ENCODE peak calls at places on chromosomes 4 and X, in seven cellular contexts. H is AG10803, T is cardiac muscle cell, J is Calu3, X is GM13977, O is choroid plexus epithelial cell, B is fibroblast of pulmonary artery. R is an unnamed sample.

GRCh38 chr4:11149612-11150259 is 279.0 kb downstream of the HS3ST1 start:
- DNase-seq in H (no peak), T (no peak), J (no peak), X (no peak), O (no peak), B (no peak), R (no peak)

GRCh38 chr4:112664611-112665010 is 27.7 kb downstream of the LARP7 start:
- DNase-seq in H (peak), T (no peak), J (no peak), X (no peak), O (no peak), B (no peak), R (no peak)

GRCh38 chrX:42934020-42934701 is 156.2 kb upstream of the PPP1R2C start:
- DNase-seq in H (no peak), T (peak), J (no peak), X (peak), O (peak), B (no peak), R (no peak)

GRCh38 chr4:10623241-10623640 is 61.3 kb downstream of the CLNK start:
- DNase-seq in H (no peak), T (no peak), J (no peak), X (no peak), O (peak), B (no peak), R (no peak)

GRCh38 chrX:68249401-68249831 is 183.9 kb downstream of the OPHN1 start:
- DNase-seq in H (no peak), T (no peak), J (no peak), X (no peak), O (no peak), B (peak), R (no peak)

GRCh38 chr4:80005863-80006262 is 67.2 kb downstream of the ANTXR2 start:
- DNase-seq in H (no peak), T (no peak), J (no peak), X (no peak), O (peak), B (peak), R (no peak)

GRCh38 chrX:72243472-72243871 is 4.6 kb upstream of the ERCC6L start:
- DNase-seq in H (peak), T (peak), J (no peak), X (no peak), O (peak), B (peak), R (no peak)

GRCh38 chr4:13570916-13571315 is 26.6 kb upstream of the NKX3-2 start:
- DNase-seq in H (peak), T (peak), J (no peak), X (no peak), O (no peak), B (no peak), R (no peak)

GRCh38 chrX:34338046-34338445 is 205.9 kb upstream of the FAM47A start:
- DNase-seq in H (no peak), T (no peak), J (no peak), X (no peak), O (no peak), B (no peak), R (no peak)

GRCh38 chr4:168475745-168476144 is 4.5 kb downstream of the DDX60L start:
- DNase-seq in H (no peak), T (peak), J (no peak), X (no peak), O (peak), B (no peak), R (no peak)

GRCh38 chr4:1720163-1720983 is 750 bp downstream of the TMEM129 start:
- DNase-seq in H (peak), T (peak), J (peak), X (peak), O (peak), B (peak), R (no peak)
- TF ChIP-seq CTCF in H (no peak), T (no peak), J (no peak), X (peak), O (no peak), B (no peak), R (no peak)

DNA sequence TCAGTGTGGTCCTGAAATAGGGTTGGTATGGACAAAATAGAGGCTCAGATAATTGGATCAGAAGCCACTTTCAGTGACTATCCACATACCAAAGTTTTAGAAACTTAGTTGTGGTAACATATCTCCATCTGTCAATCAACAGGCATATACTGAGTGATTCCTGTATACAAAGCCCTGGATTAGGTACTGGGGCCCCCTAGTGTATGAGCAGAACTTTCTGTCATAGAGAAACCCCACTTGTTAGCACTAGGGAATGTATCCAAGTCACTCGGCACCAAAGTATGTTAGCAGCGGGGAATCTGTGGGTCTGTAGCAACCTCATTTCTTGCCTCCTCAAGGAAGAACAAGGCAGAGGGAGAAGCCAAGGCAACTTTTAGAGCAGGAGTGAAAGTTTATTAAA is 50.7 kb downstream of the MAP7D3 start:
- DNase-seq in H (peak), T (peak), J (peak), X (peak), O (peak), B (no peak), R (no peak)
- TF ChIP-seq CTCF in H (peak), T (peak), J (no peak), X (peak), O (peak), B (peak), R (no peak)

GRCh38 chrX:153471663-153472280 is 1.4 kb upstream of the HAUS7 start:
- DNase-seq in H (peak), T (peak), J (no peak), X (no peak), O (no peak), B (no peak), R (no peak)

GRCh38 chrX:153468008-153468580 is 2.3 kb downstream of the HAUS7 start:
- DNase-seq in H (peak), T (no peak), J (no peak), X (no peak), O (no peak), B (no peak), R (no peak)

GRCh38 chrX:153470411-153471363 is at the start of gene HAUS7:
- DNase-seq in H (peak), T (peak), J (peak), X (peak), O (peak), B (peak), R (peak)

GRCh38 chrX:153473126-153473525 is 2.8 kb upstream of the HAUS7 start:
- DNase-seq in H (no peak), T (no peak), J (no peak), X (no peak), O (no peak), B (no peak), R (no peak)

DNA sequence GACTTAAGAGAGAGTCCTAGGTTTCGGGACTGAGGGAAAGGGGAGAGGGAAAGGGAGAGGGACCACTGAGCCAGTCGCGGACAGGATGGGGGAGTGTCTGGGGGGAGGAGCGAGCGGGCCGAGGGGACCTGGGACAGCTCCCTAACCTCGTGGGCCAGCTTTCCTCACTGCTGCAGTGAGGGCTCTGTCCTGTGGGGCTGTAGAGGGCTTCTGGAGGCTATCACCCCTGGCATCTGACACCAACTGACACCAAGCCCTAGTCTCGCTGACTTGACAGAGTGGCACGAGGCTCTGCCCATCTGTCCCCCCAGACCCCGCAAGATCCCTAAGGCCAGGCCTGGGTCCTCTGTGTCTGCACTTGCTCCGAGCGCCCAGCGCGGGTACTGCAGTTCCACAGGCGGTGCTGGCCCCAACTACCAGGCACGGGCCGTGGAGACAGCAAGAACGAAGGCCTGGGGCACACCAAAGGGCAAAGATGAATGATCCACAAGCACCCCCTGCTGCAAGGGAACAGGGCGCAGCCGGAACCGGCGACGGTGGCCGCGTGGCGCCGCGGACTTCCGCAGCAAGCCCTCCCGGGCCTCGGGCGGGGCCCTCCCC is 465 bp downstream of the HAUS7 start:
- DNase-seq in H (peak), T (peak), J (peak), X (no peak), O (peak), B (peak), R (no peak)
- TF ChIP-seq CTCF in H (no peak), T (peak), J (peak), X (no peak), O (peak), B (peak), R (no peak)

GRCh38 chr4:8331567-8331955 is 62.0 kb downstream of the HTRA3 start:
- DNase-seq in H (no peak), T (no peak), J (no peak), X (no peak), O (no peak), B (no peak), R (no peak)

GRCh38 chr4:8329859-8330761 is 60.6 kb downstream of the HTRA3 start:
- DNase-seq in H (no peak), T (no peak), J (no peak), X (no peak), O (no peak), B (no peak), R (no peak)

GRCh38 chr4:8329560-8329858 is 60.0 kb downstream of the HTRA3 start:
- DNase-seq in H (no peak), T (no peak), J (no peak), X (no peak), O (no peak), B (no peak), R (no peak)

GRCh38 chr4:8332038-8332857 is 62.7 kb downstream of the HTRA3 start:
- DNase-seq in H (no peak), T (no peak), J (no peak), X (no peak), O (no peak), B (no peak), R (no peak)

DNA sequence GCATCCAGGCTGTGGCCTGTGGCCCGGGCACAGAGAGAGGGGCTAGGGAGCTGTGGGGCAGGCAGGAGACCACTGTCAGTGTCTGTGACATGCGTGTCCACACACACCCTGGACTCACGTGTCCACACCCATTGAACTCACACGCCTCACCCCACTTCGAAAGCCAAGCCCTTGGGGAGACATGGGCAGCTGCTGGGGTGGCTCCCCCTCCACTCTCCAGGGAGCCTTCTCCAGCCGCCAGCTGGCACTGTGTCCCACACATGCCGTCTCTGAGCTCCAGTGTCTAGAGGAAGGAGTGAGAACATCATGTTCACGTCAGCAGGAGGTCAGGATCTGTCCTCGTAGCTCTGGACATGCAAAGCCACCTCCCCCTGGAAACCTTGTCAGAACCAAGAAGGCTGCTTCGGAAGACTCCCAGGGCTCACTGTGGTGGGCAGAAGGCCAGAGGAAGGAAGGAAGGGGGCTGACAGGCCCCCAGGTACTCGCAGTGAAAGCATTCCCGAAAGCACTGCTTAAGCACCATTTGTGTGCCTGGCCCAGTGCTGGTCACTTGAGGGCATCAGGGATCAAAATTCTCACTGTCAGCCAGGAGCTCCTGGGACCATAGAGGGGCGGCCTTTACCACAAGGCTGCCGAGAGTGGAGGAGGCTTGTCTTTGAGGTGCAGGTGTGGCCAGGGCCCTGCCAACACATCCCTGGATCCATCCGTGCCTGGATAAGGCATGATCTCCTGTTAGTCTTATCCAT is 61.4 kb downstream of the HTRA3 start:
- DNase-seq in H (peak), T (peak), J (no peak), X (no peak), O (peak), B (peak), R (no peak)
- TF ChIP-seq CTCF in H (no peak), T (no peak), J (no peak), X (no peak), O (peak), B (no peak), R (no peak)

GRCh38 chr4:86910820-86911684 is 18.8 kb upstream of the C4orf36 start:
- DNase-seq in H (no peak), T (peak), J (no peak), X (no peak), O (peak), B (peak), R (no peak)

GRCh38 chr4:86909945-86910344 is 17.7 kb upstream of the C4orf36 start:
- DNase-seq in H (no peak), T (no peak), J (no peak), X (no peak), O (no peak), B (no peak), R (no peak)

GRCh38 chr4:86909540-86909939 is 17.3 kb upstream of the C4orf36 start:
- DNase-seq in H (no peak), T (no peak), J (no peak), X (no peak), O (no peak), B (no peak), R (no peak)

DNA sequence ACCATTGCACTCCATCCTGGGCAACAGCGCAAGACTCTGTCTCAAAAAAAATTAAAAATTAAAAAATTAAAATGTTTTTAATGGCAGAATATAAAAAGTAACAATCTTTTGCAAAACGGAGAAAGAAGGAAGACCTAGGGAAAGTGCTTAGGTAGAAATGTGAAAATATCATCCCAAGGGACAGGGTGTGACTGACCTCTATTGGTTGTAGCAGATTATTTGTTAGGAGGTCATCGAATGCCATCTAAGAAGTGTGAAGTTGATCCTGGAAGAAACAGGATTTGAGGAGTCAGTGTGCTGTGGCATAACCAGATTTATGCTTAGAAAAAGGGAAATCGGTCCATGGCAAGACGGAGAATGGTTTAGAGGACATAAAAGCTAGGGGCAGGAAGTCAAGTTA is 18.1 kb upstream of the C4orf36 start:
- DNase-seq in H (no peak), T (no peak), J (no peak), X (no peak), O (no peak), B (no peak), R (no peak)
- TF ChIP-seq CTCF in H (no peak), T (no peak), J (no peak), X (no peak), O (no peak), B (no peak), R (no peak)

DNA sequence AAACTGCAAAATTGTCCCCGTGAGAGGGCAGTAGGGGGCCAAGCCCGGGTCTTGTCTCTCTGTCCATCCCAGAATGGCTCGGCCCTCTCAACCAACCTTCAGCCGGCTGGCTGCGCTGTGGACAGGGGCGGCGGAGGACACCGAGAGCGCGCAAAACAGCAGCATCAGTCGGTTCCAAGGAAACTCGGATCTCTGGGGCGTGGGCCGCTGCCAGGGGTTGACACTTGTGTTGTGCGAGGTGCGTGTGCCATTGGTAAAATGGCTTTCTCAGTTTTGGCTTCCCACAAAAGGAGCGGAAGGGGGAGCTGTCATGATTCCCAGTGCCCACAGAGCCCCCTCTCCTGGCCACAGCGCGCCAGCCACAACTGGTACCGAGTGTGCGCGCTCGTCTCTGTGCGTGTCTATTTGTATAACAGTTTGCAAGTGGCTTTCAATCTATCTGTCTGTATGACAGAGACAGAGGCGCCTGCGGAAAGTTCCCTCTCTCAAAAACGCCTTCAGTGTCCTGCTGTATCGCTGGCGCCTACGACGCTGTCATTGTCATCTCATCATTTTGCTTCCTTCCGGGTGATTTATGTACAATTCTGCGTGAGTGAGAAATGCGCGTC is 1.9 kb downstream of the DKK2 start:
- DNase-seq in H (peak), T (peak), J (peak), X (no peak), O (peak), B (no peak), R (no peak)
- TF ChIP-seq CTCF in H (peak), T (peak), J (peak), X (no peak), O (peak), B (no peak), R (no peak)

GRCh38 chr4:109334596-109335105 is 32.2 kb upstream of the COL25A1 start:
- DNase-seq in H (no peak), T (no peak), J (no peak), X (no peak), O (no peak), B (no peak), R (no peak)

GRCh38 chr4:109334129-109334528 is 31.7 kb upstream of the COL25A1 start:
- DNase-seq in H (no peak), T (peak), J (no peak), X (no peak), O (no peak), B (peak), R (no peak)

GRCh38 chr4:109332926-109333464 is 30.5 kb upstream of the COL25A1 start:
- DNase-seq in H (peak), T (peak), J (no peak), X (no peak), O (peak), B (peak), R (no peak)
- TF ChIP-seq CTCF in H (peak), T (peak), J (no peak), X (peak), O (peak), B (peak), R (no peak)

GRCh38 chrX:19658030-19658429 is 142.7 kb upstream of the MAP3K15 start:
- DNase-seq in H (peak), T (no peak), J (no peak), X (no peak), O (no peak), B (no peak), R (no peak)

GRCh38 chrX:19661977-19662376 is 146.7 kb upstream of the MAP3K15 start:
- DNase-seq in H (no peak), T (no peak), J (no peak), X (no peak), O (no peak), B (no peak), R (no peak)

GRCh38 chrX:19660604-19661003 is 145.3 kb upstream of the MAP3K15 start:
- DNase-seq in H (peak), T (peak), J (no peak), X (no peak), O (no peak), B (peak), R (no peak)

GRCh38 chrX:19655032-19655431 is 139.7 kb upstream of the MAP3K15 start:
- DNase-seq in H (no peak), T (no peak), J (no peak), X (no peak), O (no peak), B (no peak), R (no peak)

GRCh38 chrX:19659929-19660328 is 144.6 kb upstream of the MAP3K15 start:
- DNase-seq in H (no peak), T (peak), J (no peak), X (no peak), O (peak), B (peak), R (no peak)
- TF ChIP-seq CTCF in H (peak), T (no peak), J (no peak), X (no peak), O (no peak), B (peak), R (no peak)

GRCh38 chrX:130084651-130085237 is 25.6 kb downstream of the ELF4 start:
- DNase-seq in H (no peak), T (no peak), J (no peak), X (peak), O (no peak), B (no peak), R (no peak)
- TF ChIP-seq CTCF in H (no peak), T (no peak), J (no peak), X (no peak), O (no peak), B (no peak), R (no peak)

R was measured in CD8-positive, alpha-beta T cell.